ENCODE peak calls at places on chromosomes 7 and 10, in five cellular contexts. One of them, this sample, is unnamed.

GRCh38 chr7:28808786-28809533 is 149.2 kb downstream of the TRIL start:
- DNase-seq in neuronal stem cell: no peak
- DNase-seq in H1: peak; percentile 72
- DNase-seq in mesenchymal stem cell: peak; percentile 17
- DNase-seq in IMR-90: peak; percentile 69
- DNase-seq in this sample: peak; percentile 47

GRCh38 chr7:131950758-131951157 is 394.3 kb upstream of the PODXL start:
- DNase-seq in mesenchymal stem cell: no peak
- DNase-seq in IMR-90: no peak
- DNase-seq in neuronal stem cell: no peak
- DNase-seq in H1: no peak
- DNase-seq in this sample: no peak

GRCh38 chr7:36202347-36202896 is 49.4 kb downstream of the EEPD1 start:
- DNase-seq in mesenchymal stem cell: no peak
- DNase-seq in H1: no peak
- DNase-seq in neuronal stem cell: no peak
- DNase-seq in IMR-90: no peak
- DNase-seq in this sample: no peak

GRCh38 chr7:302054-302992 is 12.4 kb downstream of the FOXL3 start:
- DNase-seq in neuronal stem cell: no peak
- DNase-seq in IMR-90: no peak
- DNase-seq in H1: no peak
- DNase-seq in mesenchymal stem cell: no peak
- DNase-seq in this sample: no peak

GRCh38 chr10:122307669-122308486 is 36.8 kb downstream of the BTBD16 start:
- DNase-seq in IMR-90: peak; percentile 91
- DNase-seq in neuronal stem cell: no peak
- DNase-seq in H1: no peak
- DNase-seq in mesenchymal stem cell: peak; percentile 95
- DNase-seq in this sample: peak; percentile 68

GRCh38 chr10:24952701-24953349 is 419 bp upstream of the PRTFDC1 start:
- DNase-seq in IMR-90: peak; percentile 56
- DNase-seq in H1: no peak
- DNase-seq in mesenchymal stem cell: peak; percentile 73
- DNase-seq in neuronal stem cell: peak; percentile 57
- DNase-seq in this sample: peak; percentile 93

GRCh38 chr7:77348371-77348813 is 67.8 kb downstream of the GSAP start:
- DNase-seq in neuronal stem cell: no peak
- DNase-seq in H1: no peak
- DNase-seq in IMR-90: peak; percentile 82
- DNase-seq in mesenchymal stem cell: peak; percentile 33
- DNase-seq in this sample: peak; percentile 28

GRCh38 chr7:23373151-23374004 is 74.2 kb downstream of the MALSU1 start:
- DNase-seq in H1: no peak
- DNase-seq in IMR-90: peak; percentile 73
- DNase-seq in neuronal stem cell: no peak
- DNase-seq in mesenchymal stem cell: no peak
- DNase-seq in this sample: no peak

GRCh38 chr10:95513941-95514392 is 47.2 kb downstream of the SORBS1 start:
- DNase-seq in H1: no peak
- DNase-seq in neuronal stem cell: no peak
- DNase-seq in mesenchymal stem cell: peak; percentile 12
- DNase-seq in IMR-90: peak; percentile 10
- DNase-seq in this sample: no peak

GRCh38 chr7:123275036-123275753 is 75.4 kb upstream of the SLC13A1 start:
- DNase-seq in IMR-90: no peak
- DNase-seq in neuronal stem cell: no peak
- DNase-seq in H1: no peak
- DNase-seq in mesenchymal stem cell: peak; percentile 64
- DNase-seq in this sample: no peak

GRCh38 chr7:102326156-102326914 is 29.9 kb downstream of the SPDYE6 start:
- DNase-seq in IMR-90: no peak
- DNase-seq in mesenchymal stem cell: no peak
- DNase-seq in neuronal stem cell: no peak
- DNase-seq in H1: peak; percentile 35
- DNase-seq in this sample: no peak

GRCh38 chr10:1292611-1293021 is 236.4 kb downstream of the WDR37 start:
- DNase-seq in neuronal stem cell: no peak
- DNase-seq in mesenchymal stem cell: peak; percentile 10
- DNase-seq in H1: peak; percentile 52
- DNase-seq in IMR-90: no peak
- DNase-seq in this sample: peak; percentile 75

GRCh38 chr10:128069351-128070051 is 56.7 kb downstream of the MKI67 start:
- DNase-seq in IMR-90: peak; percentile 66
- DNase-seq in neuronal stem cell: peak; percentile 74
- DNase-seq in mesenchymal stem cell: peak; percentile 77
- DNase-seq in H1: peak; percentile 86
- DNase-seq in this sample: peak; percentile 78

GRCh38 chr7:74013539-74014272 is 14.3 kb upstream of the ELN start:
- DNase-seq in H1: no peak
- DNase-seq in mesenchymal stem cell: no peak
- DNase-seq in neuronal stem cell: no peak
- DNase-seq in IMR-90: no peak
- DNase-seq in this sample: no peak

GRCh38 chr10:15324611-15325010 is 46.5 kb downstream of the FAM171A1 start:
- DNase-seq in neuronal stem cell: no peak
- DNase-seq in H1: no peak
- DNase-seq in mesenchymal stem cell: peak; percentile 67
- DNase-seq in IMR-90: no peak
- DNase-seq in this sample: no peak

GRCh38 chr7:90224204-90224603 is 12.7 kb downstream of the STEAP2 start:
- DNase-seq in IMR-90: no peak
- DNase-seq in H1: peak; percentile 61
- DNase-seq in neuronal stem cell: no peak
- DNase-seq in mesenchymal stem cell: no peak
- DNase-seq in this sample: peak; percentile 85

GRCh38 chr7:106959753-106960152 is 84.8 kb upstream of the PRKAR2B start:
- DNase-seq in H1: peak; percentile 58
- DNase-seq in neuronal stem cell: no peak
- DNase-seq in mesenchymal stem cell: no peak
- DNase-seq in IMR-90: no peak
- DNase-seq in this sample: peak; percentile 63

GRCh38 chr7:16930958-16931357 is 49.2 kb upstream of the AGR3 start:
- DNase-seq in mesenchymal stem cell: no peak
- DNase-seq in neuronal stem cell: no peak
- DNase-seq in H1: no peak
- DNase-seq in IMR-90: no peak
- DNase-seq in this sample: peak; percentile 57

GRCh38 chr7:143416565-143417149 is 8.0 kb upstream of the EPHA1 start:
- DNase-seq in H1: no peak
- DNase-seq in IMR-90: peak; percentile 53
- DNase-seq in neuronal stem cell: peak; percentile 36
- DNase-seq in mesenchymal stem cell: peak; percentile 58
- DNase-seq in this sample: peak; percentile 32

GRCh38 chr7:95012001-95012400 is 104.6 kb downstream of the PPP1R9A start:
- DNase-seq in mesenchymal stem cell: no peak
- DNase-seq in H1: no peak
- DNase-seq in neuronal stem cell: no peak
- DNase-seq in IMR-90: no peak
- DNase-seq in this sample: no peak

GRCh38 chr10:88004451-88004850 is 141.0 kb downstream of the PTEN start:
- DNase-seq in neuronal stem cell: no peak
- DNase-seq in mesenchymal stem cell: peak; percentile 49
- DNase-seq in IMR-90: peak; percentile 49
- DNase-seq in H1: no peak
- DNase-seq in this sample: peak; percentile 4

GRCh38 chr10:34522542-34522941 is 292.6 kb downstream of the PARD3 start:
- DNase-seq in mesenchymal stem cell: peak; percentile 30
- DNase-seq in neuronal stem cell: no peak
- DNase-seq in IMR-90: peak; percentile 35
- DNase-seq in H1: no peak
- DNase-seq in this sample: peak; percentile 50

GRCh38 chr10:5566606-5567005 is 41.8 kb downstream of the CALML3 start:
- DNase-seq in IMR-90: peak; percentile 45
- DNase-seq in H1: no peak
- DNase-seq in neuronal stem cell: no peak
- DNase-seq in mesenchymal stem cell: no peak
- DNase-seq in this sample: peak; percentile 67

GRCh38 chr10:86661161-86662025 is 6.9 kb upstream of the LDB3 start:
- DNase-seq in H1: no peak
- DNase-seq in neuronal stem cell: no peak
- DNase-seq in mesenchymal stem cell: no peak
- DNase-seq in IMR-90: peak; percentile 46
- DNase-seq in this sample: no peak

GRCh38 chr10:17234541-17234940 is 6.5 kb downstream of the VIM start:
- DNase-seq in H1: no peak
- DNase-seq in neuronal stem cell: no peak
- DNase-seq in IMR-90: no peak
- DNase-seq in mesenchymal stem cell: peak; percentile 34
- DNase-seq in this sample: no peak

GRCh38 chr7:6074612-6075380 is 43.6 kb downstream of the ANKRD61 start:
- DNase-seq in H1: no peak
- DNase-seq in neuronal stem cell: no peak
- DNase-seq in IMR-90: no peak
- DNase-seq in mesenchymal stem cell: no peak
- DNase-seq in this sample: no peak

GRCh38 chr7:33578166-33578565 is 327.2 kb upstream of the BMPER start:
- DNase-seq in neuronal stem cell: no peak
- DNase-seq in H1: no peak
- DNase-seq in IMR-90: peak; percentile 28
- DNase-seq in mesenchymal stem cell: no peak
- DNase-seq in this sample: no peak

GRCh38 chr10:63256047-63256773 is 123.1 kb downstream of the NRBF2 start:
- DNase-seq in H1: no peak
- DNase-seq in IMR-90: no peak
- DNase-seq in neuronal stem cell: no peak
- DNase-seq in mesenchymal stem cell: no peak
- DNase-seq in this sample: no peak

GRCh38 chr10:49552277-49552676 is 13.4 kb upstream of the ERCC6 start:
- DNase-seq in H1: no peak
- DNase-seq in neuronal stem cell: no peak
- DNase-seq in mesenchymal stem cell: peak; percentile 19
- DNase-seq in IMR-90: peak; percentile 81
- DNase-seq in this sample: no peak

GRCh38 chr7:17936321-17936720 is 4.0 kb downstream of the SNX13 start:
- DNase-seq in mesenchymal stem cell: no peak
- DNase-seq in neuronal stem cell: no peak
- DNase-seq in H1: no peak
- DNase-seq in IMR-90: no peak
- DNase-seq in this sample: no peak

GRCh38 chr7:17931069-17931468 is 9.2 kb downstream of the SNX13 start:
- DNase-seq in IMR-90: no peak
- DNase-seq in H1: no peak
- DNase-seq in neuronal stem cell: no peak
- DNase-seq in mesenchymal stem cell: no peak
- DNase-seq in this sample: no peak

GRCh38 chr7:17934612-17935247 is 5.6 kb downstream of the SNX13 start:
- DNase-seq in H1: no peak
- DNase-seq in IMR-90: no peak
- DNase-seq in neuronal stem cell: no peak
- DNase-seq in mesenchymal stem cell: no peak
- DNase-seq in this sample: no peak

GRCh38 chr7:17932770-17933169 is 7.5 kb downstream of the SNX13 start:
- DNase-seq in mesenchymal stem cell: peak; percentile 12
- DNase-seq in neuronal stem cell: no peak
- DNase-seq in H1: no peak
- DNase-seq in IMR-90: no peak
- DNase-seq in this sample: no peak

GRCh38 chr7:17934094-17934493 is 6.2 kb downstream of the SNX13 start:
- DNase-seq in IMR-90: no peak
- DNase-seq in neuronal stem cell: no peak
- DNase-seq in mesenchymal stem cell: no peak
- DNase-seq in H1: no peak
- DNase-seq in this sample: no peak
- H3K4me3 ChIP-seq in IMR-90: no peak overlapping the region
- H3K4me3 ChIP-seq in neuronal stem cell: no peak overlapping the region
- H3K4me3 ChIP-seq in mesenchymal stem cell: no peak overlapping the region
- H3K4me3 ChIP-seq in H1: no peak overlapping the region
- H3K4me3 ChIP-seq in this sample: no peak overlapping the region

DNA sequence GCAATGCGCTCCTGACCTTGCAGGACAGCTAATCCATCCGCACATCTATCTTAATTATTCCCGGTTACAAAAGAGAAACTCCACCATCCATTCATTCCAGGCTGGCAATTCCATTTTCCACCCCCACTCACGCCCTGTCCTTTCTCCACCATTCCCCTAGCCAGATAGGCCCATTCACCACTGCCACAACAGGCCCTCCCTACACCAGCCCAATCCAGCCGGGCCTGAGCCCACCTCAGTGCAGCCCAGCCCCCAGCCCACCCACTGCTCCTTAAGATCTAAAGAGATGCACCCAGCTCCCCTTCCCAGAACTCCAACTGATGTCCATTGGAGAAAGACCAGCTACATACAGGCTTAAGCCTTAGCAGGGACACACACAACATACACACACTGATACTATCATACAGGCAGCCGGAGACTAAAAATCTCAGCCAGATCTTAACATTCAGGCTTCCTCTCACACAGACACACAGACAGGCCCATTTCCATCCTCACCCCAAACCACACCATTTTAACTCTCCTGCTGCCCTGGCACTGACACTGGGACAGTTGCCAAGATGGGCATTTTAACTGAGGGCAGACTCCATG is 38.0 kb upstream of the PAX2 start:
- DNase-seq in mesenchymal stem cell: no peak
- DNase-seq in H1: no peak
- DNase-seq in IMR-90: no peak
- DNase-seq in neuronal stem cell: no peak
- DNase-seq in this sample: no peak
- H2AK5ac ChIP-seq in mesenchymal stem cell: no peak overlapping the region
- H2AK5ac ChIP-seq in H1: no peak overlapping the region
- H2AK5ac ChIP-seq in IMR-90: no peak overlapping the region
- H2AK5ac ChIP-seq in neuronal stem cell: no peak overlapping the region
- H2AK5ac ChIP-seq in this sample: no peak overlapping the region

GRCh38 chr7:115888981-115889668 is 141.4 kb downstream of the TFEC start:
- DNase-seq in mesenchymal stem cell: no peak
- DNase-seq in IMR-90: no peak
- DNase-seq in neuronal stem cell: no peak
- DNase-seq in H1: no peak
- DNase-seq in this sample: no peak
- H3K4me3 ChIP-seq in mesenchymal stem cell: no peak overlapping the region
- H3K4me3 ChIP-seq in IMR-90: no peak overlapping the region
- H3K4me3 ChIP-seq in neuronal stem cell: no peak overlapping the region
- H3K4me3 ChIP-seq in H1: no peak overlapping the region
- H3K4me3 ChIP-seq in this sample: no peak overlapping the region

DNA sequence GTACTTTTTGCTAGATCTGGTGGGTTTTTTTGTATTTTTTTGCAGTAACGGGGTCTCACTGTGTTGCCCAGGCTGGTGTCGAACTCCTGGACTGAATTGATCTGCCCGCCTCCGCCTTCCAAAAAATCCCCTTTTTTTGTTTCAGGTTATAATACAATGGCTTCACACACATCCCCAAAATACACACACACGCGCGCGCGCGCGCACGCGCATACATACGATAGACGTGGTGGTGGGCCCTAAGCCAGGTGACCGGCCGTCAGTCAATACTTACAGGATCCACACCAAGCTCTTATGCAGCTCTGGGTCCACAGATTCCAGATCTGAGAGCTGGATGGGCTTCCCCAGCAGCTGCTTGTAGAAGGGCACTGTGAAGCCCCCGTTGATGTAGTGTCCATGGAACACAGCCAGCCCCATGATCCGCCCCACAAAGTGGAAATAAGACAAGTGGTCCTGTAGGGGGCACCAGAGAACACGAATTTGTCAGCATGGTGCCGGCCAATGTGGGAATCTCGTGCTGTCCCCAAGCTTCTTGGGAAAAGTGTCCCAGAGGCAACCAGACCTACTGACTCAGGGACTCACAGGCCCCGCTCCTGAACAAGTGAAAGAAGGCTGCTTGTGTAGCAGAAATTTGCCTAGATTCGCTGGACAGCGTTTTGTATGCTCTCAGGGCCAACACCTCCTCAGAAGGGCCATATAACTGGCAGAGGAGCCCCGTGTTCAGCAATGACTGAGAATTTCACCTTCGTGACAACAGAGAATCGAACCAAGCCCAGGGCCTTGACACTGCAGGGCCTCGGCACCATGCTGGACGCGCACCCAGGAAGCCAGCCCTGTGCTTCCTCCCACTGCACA is 103.6 kb downstream of the SMURF1 start:
- DNase-seq in IMR-90: peak; percentile 86
- DNase-seq in H1: peak; percentile 86
- DNase-seq in neuronal stem cell: peak; percentile 78
- DNase-seq in mesenchymal stem cell: peak; percentile 88
- DNase-seq in this sample: peak; percentile 92
- H2AK5ac ChIP-seq in IMR-90: peak overlapping the region; percentile 69
- H2AK5ac ChIP-seq in H1: no peak overlapping the region
- H2AK5ac ChIP-seq in neuronal stem cell: no peak overlapping the region
- H2AK5ac ChIP-seq in mesenchymal stem cell: no peak overlapping the region
- H2AK5ac ChIP-seq in this sample: no peak overlapping the region